ENCODE peak calls at places on chromosomes 12 and 14, in seven cellular contexts. A is neuronal stem cell, R is IMR-90, W is mesendoderm, G is trophoblast cell, M is H9, T is H1. I is an unnamed sample.

GRCh38 chr14:76715102-76715926 is 46.0 kb upstream of the VASH1 start:
- DNase-seq in R (no peak), T (no peak), W (no peak), A (peak; percentile 23), G (no peak), M (no peak), I (no peak)

GRCh38 chr14:85576161-85576560 is 46.2 kb downstream of the FLRT2 start:
- DNase-seq in W (no peak), R (peak; percentile 31), G (no peak), M (no peak), A (no peak), T (no peak), I (peak; percentile 24)

GRCh38 chr12:42918387-42918786 is 328.8 kb upstream of the PRICKLE1 start:
- DNase-seq in M (no peak), A (no peak), W (no peak), G (no peak), R (no peak), T (no peak), I (peak; percentile 73)

GRCh38 chr12:96434107-96434506 is 33.9 kb upstream of the CDK17 start:
- DNase-seq in A (no peak), G (peak; percentile 85), M (no peak), W (no peak), R (peak; percentile 100), T (no peak), I (peak; percentile 99)

GRCh38 chr12:2669560-2669959 is 125.2 kb upstream of the FKBP4 start:
- DNase-seq in A (no peak), R (no peak), G (no peak), M (peak; percentile 16), T (no peak), W (no peak), I (no peak)

GRCh38 chr14:101125313-101125712 is 221.8 kb upstream of the RTL1 start:
- DNase-seq in G (no peak), W (no peak), A (no peak), R (no peak), M (no peak), T (no peak), I (no peak)

GRCh38 chr14:95063391-95063790 is 93.9 kb downstream of the DICER1 start:
- DNase-seq in G (no peak), T (no peak), W (no peak), A (no peak), R (no peak), M (no peak), I (no peak)

GRCh38 chr12:128298091-128298490 is 31.1 kb downstream of the TMEM132C start:
- DNase-seq in M (peak; percentile 38), W (no peak), A (peak; percentile 38), R (no peak), T (no peak), G (no peak), I (no peak)

GRCh38 chr14:23171251-23171975 is 12.0 kb downstream of the SLC7A8 start:
- DNase-seq in R (no peak), W (no peak), A (no peak), M (no peak), T (no peak), G (peak; percentile 61), I (peak; percentile 48)

GRCh38 chr12:105803292-105803691 is 335.5 kb downstream of the NUAK1 start:
- DNase-seq in W (no peak), M (no peak), G (peak; percentile 17), T (no peak), A (no peak), R (no peak), I (peak; percentile 62)

GRCh38 chr14:24894583-24895242 is 155.2 kb downstream of the STXBP6 start:
- DNase-seq in A (no peak), G (no peak), W (no peak), R (no peak), T (no peak), M (no peak), I (peak; percentile 27)

GRCh38 chr12:124236651-124237050 is 58.2 kb upstream of the RFLNA start:
- DNase-seq in M (no peak), R (peak; percentile 63), T (no peak), W (no peak), A (no peak), G (peak; percentile 61), I (peak; percentile 71)

GRCh38 chr14:51602176-51602759 is 49.4 kb upstream of the FRMD6 start:
- DNase-seq in T (no peak), R (peak; percentile 52), W (no peak), A (no peak), G (no peak), M (no peak), I (no peak)

GRCh38 chr12:124869011-124869665 is 5.5 kb upstream of the SCARB1 start:
- DNase-seq in M (peak; percentile 74), T (no peak), A (no peak), R (no peak), G (peak; percentile 95), W (peak; percentile 64), I (no peak)

GRCh38 chr12:49515266-49515665 is 23.6 kb upstream of the KCNH3 start:
- DNase-seq in R (peak; percentile 90), T (no peak), A (no peak), W (no peak), M (no peak), G (no peak), I (peak; percentile 78)

GRCh38 chr14:66070542-66071319 is 415.4 kb upstream of the CCDC196 start:
- DNase-seq in W (peak; percentile 82), R (no peak), G (peak; percentile 62), M (peak; percentile 83), A (peak; percentile 69), T (peak; percentile 58), I (peak; percentile 39)

GRCh38 chr12:132500137-132500855 is 10.3 kb downstream of the FBRSL1 start:
- DNase-seq in W (peak; percentile 30), R (no peak), M (no peak), T (no peak), G (no peak), A (no peak), I (no peak)

GRCh38 chr12:113479578-113480335 is 8.1 kb upstream of the LHX5 start:
- DNase-seq in T (no peak), G (peak; percentile 48), W (peak; percentile 74), M (peak; percentile 88), A (peak; percentile 86), R (peak; percentile 20), I (peak; percentile 45)

GRCh38 chr14:23119362-23120327 is 590 bp upstream of the CEBPE start:
- DNase-seq in A (no peak), T (no peak), M (no peak), W (peak; percentile 37), G (no peak), R (no peak), I (no peak)

GRCh38 chr12:113152835-113153814 is 3.6 kb downstream of the CFAP73 start:
- DNase-seq in A (no peak), R (peak; percentile 65), M (peak; percentile 88), T (peak; percentile 51), W (peak; percentile 91), G (peak; percentile 83), I (peak; percentile 73)

GRCh38 chr14:96184737-96185136 is 19.9 kb upstream of the BDKRB2 start:
- DNase-seq in R (peak; percentile 55), A (no peak), G (no peak), W (no peak), M (no peak), T (no peak), I (peak; percentile 53)

GRCh38 chr12:119843100-119843499 is 34.0 kb downstream of the CIT start:
- DNase-seq in M (no peak), A (no peak), G (no peak), W (no peak), T (no peak), R (peak; percentile 23), I (peak; percentile 6)

GRCh38 chr12:24228371-24228770 is 278.9 kb upstream of the SOX5 start:
- DNase-seq in T (no peak), A (no peak), W (no peak), G (no peak), M (no peak), R (no peak), I (no peak)

GRCh38 chr12:57435288-57435687 is 704 bp downstream of the INHBC start:
- DNase-seq in A (no peak), G (no peak), M (no peak), R (no peak), T (no peak), W (no peak), I (no peak)

DNA sequence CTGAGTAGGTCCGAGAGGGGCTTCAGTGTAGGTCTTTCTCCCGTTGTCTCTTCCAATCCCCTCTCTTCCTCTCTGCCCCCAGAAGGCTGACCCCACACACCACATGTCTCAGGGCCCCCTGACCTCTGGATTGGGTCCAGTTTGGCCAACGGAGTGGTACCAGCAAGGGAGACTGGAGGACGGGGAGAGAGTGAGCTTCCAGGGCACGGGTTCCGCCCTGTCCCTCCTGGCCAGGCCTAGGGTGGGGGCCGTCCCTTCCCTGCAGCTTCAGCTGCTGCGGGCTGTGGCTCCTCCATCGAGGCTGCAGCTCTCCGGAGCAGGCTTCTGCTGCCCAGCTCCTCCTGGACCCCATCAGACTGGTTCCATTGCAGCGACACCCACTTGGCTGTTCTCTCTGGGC is 17.4 kb downstream of the FZD10 start:
- DNase-seq in A (no peak), W (no peak), R (no peak), T (no peak), M (peak; percentile 22), G (no peak), I (no peak)
- H3K18ac ChIP-seq in A (peak overlapping the region; percentile 74), W (no peak overlapping the region), R (no peak overlapping the region), T (no peak overlapping the region), M (no peak overlapping the region), G (no peak overlapping the region), I (no peak overlapping the region)

GRCh38 chr12:54159549-54159948 is 29.2 kb downstream of the SMUG1 start:
- DNase-seq in A (no peak), G (no peak), M (no peak), W (no peak), T (no peak), R (no peak), I (no peak)
- H3K27ac ChIP-seq in A (no peak overlapping the region), G (no peak overlapping the region), M (no peak overlapping the region), W (no peak overlapping the region), T (no peak overlapping the region), R (no peak overlapping the region), I (no peak overlapping the region)

DNA sequence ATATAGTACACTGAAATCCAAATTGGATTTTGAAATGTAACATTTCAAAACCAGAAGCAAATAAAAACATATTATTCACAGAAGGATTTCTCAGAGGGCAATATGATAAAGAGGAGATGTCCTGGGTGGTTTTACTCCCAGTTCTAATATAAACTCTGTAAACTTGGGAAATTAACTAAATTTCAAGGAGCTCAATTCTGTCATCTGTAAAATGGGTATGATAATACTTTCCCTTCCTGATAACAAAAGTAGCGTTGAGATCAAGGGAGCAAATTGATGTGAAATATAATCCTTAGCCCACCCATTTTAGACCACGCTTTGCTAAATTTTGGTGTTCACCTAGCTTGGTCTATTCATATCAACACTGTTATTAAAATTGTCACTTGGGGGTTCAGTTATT is 192.5 kb upstream of the BTG1 start:
- DNase-seq in W (no peak), G (no peak), R (no peak), T (no peak), A (no peak), M (no peak), I (no peak)
- H3K18ac ChIP-seq in W (no peak overlapping the region), G (no peak overlapping the region), R (no peak overlapping the region), T (no peak overlapping the region), A (no peak overlapping the region), M (no peak overlapping the region), I (no peak overlapping the region)

DNA sequence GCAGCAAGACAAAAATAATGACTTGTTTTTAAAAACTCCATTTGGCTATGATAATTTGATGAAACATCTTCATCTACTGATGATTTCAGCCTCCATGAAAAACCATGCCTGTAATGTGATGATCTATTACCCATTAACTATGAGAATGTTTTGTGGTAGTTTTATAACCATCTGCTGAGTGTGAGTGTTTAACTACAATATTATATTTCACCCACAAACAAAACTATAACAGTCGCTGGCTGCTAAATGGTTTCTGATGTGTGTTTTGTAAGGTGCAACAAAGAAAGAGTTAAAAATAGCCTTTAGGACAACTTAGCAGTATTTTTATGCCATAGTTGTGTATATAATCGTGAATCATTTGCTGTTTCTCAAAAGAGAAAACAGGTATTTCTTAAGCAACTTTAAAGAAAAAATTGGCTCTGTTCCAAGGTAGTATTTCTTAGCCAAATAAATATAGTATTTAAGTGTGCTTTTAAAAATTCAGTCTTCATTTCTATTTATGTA is 4.9 kb downstream of the PTHLH start:
- DNase-seq in T (no peak), R (peak; percentile 29), W (no peak), M (no peak), A (no peak), G (no peak), I (no peak)
- H3K27ac ChIP-seq in T (no peak overlapping the region), R (no peak overlapping the region), W (no peak overlapping the region), M (no peak overlapping the region), A (no peak overlapping the region), G (no peak overlapping the region), I (no peak overlapping the region)